ENCODE peak calls at places on chromosomes 3 and 15, in ten cellular contexts. One of them, this sample, is unnamed. For H3K36me3 and H3K4me1, the result is how much of the 10 kb centered on the place peaks cover.

GRCh38 chr3:42031808-42032475 is 59.2 kb upstream of the TRAK1 start:
- DNase-seq in astrocyte: peak
- DNase-seq in colonic mucosa: peak
- DNase-seq in pancreas: no peak
- DNase-seq in lung: peak
- DNase-seq in PC-3: no peak
- DNase-seq in A673: no peak
- DNase-seq in prostate gland: peak
- DNase-seq in ovary: peak
- DNase-seq in PC-9: no peak
- DNase-seq in this sample: no peak

GRCh38 chr3:152299243-152299976 is 30.7 kb downstream of the MBNL1 start:
- DNase-seq in colonic mucosa: no peak
- DNase-seq in PC-9: no peak
- DNase-seq in A673: no peak
- DNase-seq in prostate gland: no peak
- DNase-seq in ovary: peak
- DNase-seq in PC-3: no peak
- DNase-seq in astrocyte: no peak
- DNase-seq in lung: no peak
- DNase-seq in pancreas: no peak
- DNase-seq in this sample: no peak

GRCh38 chr3:54891540-54891897 is 36.3 kb downstream of the LRTM1 start:
- DNase-seq in pancreas: peak
- DNase-seq in colonic mucosa: peak
- DNase-seq in ovary: peak
- DNase-seq in astrocyte: peak
- DNase-seq in prostate gland: peak
- DNase-seq in PC-9: peak
- DNase-seq in PC-3: peak
- DNase-seq in lung: peak
- DNase-seq in A673: peak
- DNase-seq in this sample: peak

GRCh38 chr15:66959066-66959465 is 106.3 kb upstream of the SMAD3 start:
- DNase-seq in PC-9: no peak
- DNase-seq in astrocyte: no peak
- DNase-seq in A673: no peak
- DNase-seq in pancreas: no peak
- DNase-seq in ovary: no peak
- DNase-seq in colonic mucosa: no peak
- DNase-seq in PC-3: no peak
- DNase-seq in lung: no peak
- DNase-seq in prostate gland: no peak
- DNase-seq in this sample: no peak

GRCh38 chr15:50145451-50145872 is 26.4 kb upstream of the ATP8B4 start:
- DNase-seq in PC-9: no peak
- DNase-seq in lung: no peak
- DNase-seq in ovary: peak
- DNase-seq in prostate gland: peak
- DNase-seq in pancreas: no peak
- DNase-seq in astrocyte: peak
- DNase-seq in colonic mucosa: no peak
- DNase-seq in A673: peak
- DNase-seq in PC-3: peak
- DNase-seq in this sample: peak

GRCh38 chr15:67444100-67444499 is 76.8 kb upstream of the C15orf61 start:
- DNase-seq in prostate gland: no peak
- DNase-seq in A673: no peak
- DNase-seq in lung: no peak
- DNase-seq in pancreas: no peak
- DNase-seq in colonic mucosa: no peak
- DNase-seq in ovary: no peak
- DNase-seq in astrocyte: no peak
- DNase-seq in PC-3: no peak
- DNase-seq in PC-9: no peak
- DNase-seq in this sample: no peak

GRCh38 chr3:10547413-10547812 is 42.0 kb upstream of the ATP2B2 start:
- DNase-seq in lung: no peak
- DNase-seq in pancreas: no peak
- DNase-seq in colonic mucosa: no peak
- DNase-seq in PC-3: no peak
- DNase-seq in A673: no peak
- DNase-seq in ovary: no peak
- DNase-seq in PC-9: no peak
- DNase-seq in astrocyte: no peak
- DNase-seq in prostate gland: no peak
- DNase-seq in this sample: no peak

GRCh38 chr15:57758556-57758955 is 52.0 kb downstream of the POLR2M start:
- DNase-seq in PC-9: no peak
- DNase-seq in pancreas: no peak
- DNase-seq in A673: no peak
- DNase-seq in ovary: no peak
- DNase-seq in lung: no peak
- DNase-seq in prostate gland: no peak
- DNase-seq in PC-3: no peak
- DNase-seq in colonic mucosa: no peak
- DNase-seq in astrocyte: no peak
- DNase-seq in this sample: no peak

GRCh38 chr15:90598053-90598577 is 68.4 kb downstream of the CRTC3 start:
- DNase-seq in astrocyte: no peak
- DNase-seq in colonic mucosa: peak
- DNase-seq in A673: no peak
- DNase-seq in PC-3: no peak
- DNase-seq in PC-9: peak
- DNase-seq in ovary: no peak
- DNase-seq in pancreas: no peak
- DNase-seq in lung: peak
- DNase-seq in prostate gland: no peak
- DNase-seq in this sample: peak

GRCh38 chr15:77544162-77544561 is 88.5 kb downstream of the LINGO1 start:
- DNase-seq in pancreas: no peak
- DNase-seq in PC-9: no peak
- DNase-seq in A673: no peak
- DNase-seq in astrocyte: no peak
- DNase-seq in prostate gland: no peak
- DNase-seq in ovary: no peak
- DNase-seq in colonic mucosa: no peak
- DNase-seq in lung: no peak
- DNase-seq in PC-3: no peak
- DNase-seq in this sample: no peak

GRCh38 chr15:39438795-39439577 is 141.9 kb upstream of the THBS1 start:
- DNase-seq in prostate gland: no peak
- DNase-seq in astrocyte: peak
- DNase-seq in A673: no peak
- DNase-seq in colonic mucosa: no peak
- DNase-seq in pancreas: no peak
- DNase-seq in PC-3: peak
- DNase-seq in ovary: no peak
- DNase-seq in PC-9: no peak
- DNase-seq in lung: no peak
- DNase-seq in this sample: peak

GRCh38 chr3:129602730-129603560 is 3.5 kb downstream of the PLXND1 start:
- DNase-seq in ovary: peak
- DNase-seq in astrocyte: peak
- DNase-seq in pancreas: peak
- DNase-seq in PC-3: peak
- DNase-seq in PC-9: peak
- DNase-seq in prostate gland: no peak
- DNase-seq in lung: peak
- DNase-seq in A673: peak
- DNase-seq in colonic mucosa: no peak
- DNase-seq in this sample: no peak

DNA sequence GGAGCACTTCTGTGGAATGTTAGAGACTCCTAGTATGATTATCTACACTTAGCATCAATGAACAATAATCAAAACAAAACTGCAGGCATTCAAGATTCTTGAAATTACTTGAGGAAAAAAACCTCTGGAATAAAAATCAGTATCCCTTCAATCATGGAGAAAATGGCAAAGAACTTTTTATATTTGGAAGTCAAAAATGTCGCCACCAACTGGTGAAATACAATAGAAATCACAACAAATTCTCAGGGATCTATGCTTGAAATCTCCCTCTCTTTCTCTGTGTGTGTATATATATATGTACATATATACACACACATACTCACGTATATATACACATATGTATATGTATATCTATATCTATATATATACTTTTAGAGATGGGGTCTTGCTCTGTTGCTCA is 378.9 kb upstream of the ALCAM start:
- DNase-seq in PC-9: no peak
- DNase-seq in astrocyte: no peak
- DNase-seq in colonic mucosa: no peak
- DNase-seq in PC-3: peak
- DNase-seq in ovary: no peak
- DNase-seq in lung: no peak
- DNase-seq in A673: peak
- DNase-seq in pancreas: no peak
- DNase-seq in prostate gland: no peak
- DNase-seq in this sample: no peak
- TF ChIP-seq CTCF in PC-9: peak
- TF ChIP-seq CTCF in astrocyte: no peak
- TF ChIP-seq CTCF in colonic mucosa: no peak
- TF ChIP-seq CTCF in PC-3: peak
- TF ChIP-seq CTCF in ovary: no peak
- TF ChIP-seq CTCF in lung: no peak
- TF ChIP-seq CTCF in A673: peak
- TF ChIP-seq CTCF in pancreas: no peak
- TF ChIP-seq CTCF in prostate gland: no peak
- TF ChIP-seq CTCF in this sample: no peak

GRCh38 chr3:51392301-51393095 is 1.4 kb downstream of the RBM15B start:
- DNase-seq in pancreas: no peak
- DNase-seq in PC-3: no peak
- DNase-seq in PC-9: no peak
- DNase-seq in astrocyte: no peak
- DNase-seq in prostate gland: no peak
- DNase-seq in ovary: peak
- DNase-seq in lung: no peak
- DNase-seq in colonic mucosa: no peak
- DNase-seq in A673: no peak
- DNase-seq in this sample: no peak
- H3K36me3 ChIP-seq in pancreas: under half
- H3K36me3 ChIP-seq in PC-3: half or more
- H3K36me3 ChIP-seq in PC-9: under half
- H3K36me3 ChIP-seq in astrocyte: under half
- H3K36me3 ChIP-seq in prostate gland: under half
- H3K36me3 ChIP-seq in ovary: under half
- H3K36me3 ChIP-seq in lung: half or more
- H3K36me3 ChIP-seq in colonic mucosa: under half
- H3K36me3 ChIP-seq in A673: half or more
- H3K36me3 ChIP-seq in this sample: under half

GRCh38 chr3:194572131-194572789 is 61.0 kb downstream of the TMEM44 start:
- DNase-seq in PC-9: peak
- DNase-seq in lung: peak
- DNase-seq in prostate gland: no peak
- DNase-seq in PC-3: no peak
- DNase-seq in A673: peak
- DNase-seq in ovary: no peak
- DNase-seq in astrocyte: peak
- DNase-seq in pancreas: peak
- DNase-seq in colonic mucosa: no peak
- DNase-seq in this sample: peak

GRCh38 chr3:194572944-194573491 is 60.2 kb downstream of the TMEM44 start:
- DNase-seq in colonic mucosa: no peak
- DNase-seq in prostate gland: no peak
- DNase-seq in PC-9: no peak
- DNase-seq in PC-3: no peak
- DNase-seq in A673: no peak
- DNase-seq in pancreas: no peak
- DNase-seq in lung: no peak
- DNase-seq in astrocyte: peak
- DNase-seq in ovary: no peak
- DNase-seq in this sample: no peak

GRCh38 chr3:194570184-194570583 is 63.0 kb downstream of the TMEM44 start:
- DNase-seq in PC-3: no peak
- DNase-seq in PC-9: no peak
- DNase-seq in prostate gland: no peak
- DNase-seq in astrocyte: no peak
- DNase-seq in pancreas: no peak
- DNase-seq in ovary: no peak
- DNase-seq in colonic mucosa: no peak
- DNase-seq in lung: no peak
- DNase-seq in A673: no peak
- DNase-seq in this sample: no peak

GRCh38 chr3:194570898-194571297 is 62.3 kb downstream of the TMEM44 start:
- DNase-seq in pancreas: no peak
- DNase-seq in ovary: no peak
- DNase-seq in lung: no peak
- DNase-seq in colonic mucosa: no peak
- DNase-seq in astrocyte: no peak
- DNase-seq in A673: no peak
- DNase-seq in PC-9: no peak
- DNase-seq in PC-3: no peak
- DNase-seq in prostate gland: no peak
- DNase-seq in this sample: no peak

GRCh38 chr3:194571491-194571941 is 61.7 kb downstream of the TMEM44 start:
- DNase-seq in astrocyte: peak
- DNase-seq in lung: no peak
- DNase-seq in A673: no peak
- DNase-seq in colonic mucosa: no peak
- DNase-seq in prostate gland: no peak
- DNase-seq in ovary: no peak
- DNase-seq in pancreas: no peak
- DNase-seq in PC-3: no peak
- DNase-seq in PC-9: no peak
- DNase-seq in this sample: no peak
- H3K4me1 ChIP-seq in astrocyte: under half
- H3K4me1 ChIP-seq in lung: under half
- H3K4me1 ChIP-seq in A673: under half
- H3K4me1 ChIP-seq in colonic mucosa: under half
- H3K4me1 ChIP-seq in prostate gland: under half
- H3K4me1 ChIP-seq in ovary: under half
- H3K4me1 ChIP-seq in pancreas: under half
- H3K4me1 ChIP-seq in PC-3: under half
- H3K4me1 ChIP-seq in PC-9: half or more
- H3K4me1 ChIP-seq in this sample: under half

DNA sequence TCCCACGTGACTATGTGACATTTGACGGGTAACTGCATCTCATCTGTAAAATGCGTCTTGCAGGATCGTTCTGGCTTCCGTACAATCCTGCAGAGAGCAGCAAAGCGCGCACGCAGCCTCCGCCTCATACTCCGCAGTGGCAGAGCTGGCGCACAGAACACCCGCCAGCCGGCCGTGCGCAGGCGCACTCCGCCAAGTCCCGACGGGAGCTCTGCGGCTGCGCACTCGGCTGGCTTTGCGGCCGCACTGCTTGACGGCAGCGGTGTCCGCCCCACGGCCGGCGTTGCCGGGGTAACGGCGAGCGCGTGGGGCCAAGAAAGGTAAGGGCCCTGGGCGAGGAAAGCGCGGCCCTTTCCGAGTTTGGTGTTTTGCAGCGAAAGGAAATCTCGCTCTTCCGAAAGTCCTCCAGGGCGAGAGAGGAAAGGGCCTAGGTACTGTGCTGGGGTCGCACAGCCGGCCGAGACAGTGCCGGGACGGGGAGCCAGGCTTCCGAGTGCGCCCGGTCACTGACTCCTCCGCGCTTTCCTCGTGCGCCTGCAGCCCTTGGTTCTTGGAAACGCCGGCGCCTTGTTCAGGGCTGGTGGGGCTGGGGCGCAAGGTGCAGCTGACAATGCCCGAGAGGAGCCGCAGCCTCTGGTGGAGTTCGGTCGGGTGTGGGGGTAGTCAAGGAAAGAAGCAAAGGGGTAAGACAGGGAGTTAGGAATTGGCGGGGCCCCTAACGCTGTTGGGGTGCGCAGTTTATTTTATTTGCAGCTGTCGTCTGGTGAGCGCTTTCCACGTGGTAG is at the start of gene TSEN2:
- DNase-seq in colonic mucosa: peak
- DNase-seq in pancreas: peak
- DNase-seq in astrocyte: peak
- DNase-seq in PC-9: peak
- DNase-seq in lung: peak
- DNase-seq in A673: peak
- DNase-seq in PC-3: peak
- DNase-seq in ovary: peak
- DNase-seq in prostate gland: peak
- DNase-seq in this sample: peak
- TF ChIP-seq CTCF in colonic mucosa: no peak
- TF ChIP-seq CTCF in pancreas: no peak
- TF ChIP-seq CTCF in astrocyte: no peak
- TF ChIP-seq CTCF in PC-9: no peak
- TF ChIP-seq CTCF in lung: peak
- TF ChIP-seq CTCF in A673: peak
- TF ChIP-seq CTCF in PC-3: no peak
- TF ChIP-seq CTCF in ovary: peak
- TF ChIP-seq CTCF in prostate gland: no peak
- TF ChIP-seq CTCF in this sample: peak

This sample was measured in Caco-2.